ENCODE peak calls at places on chromosomes 4 and X, in ten cellular contexts. R is SW480, A is HT1080, C is skeletal muscle cell, T is left kidney, O is AG04450, X is GM23338, H is neural crest cell, F is anterior cingulate cortex, U is dorsolateral prefrontal cortex. V is an unnamed sample.

GRCh38 chr4:2795558-2796260 is 2.8 kb downstream of the SH3BP2 start:
- DNase-seq in O (no peak), C (no peak), T (peak; percentile 85), R (no peak), X (no peak), A (no peak), F (no peak), H (no peak), U (peak; percentile 42), V (no peak)

GRCh38 chrX:21885568-21885967 is 29.8 kb downstream of the YY2 start:
- DNase-seq in O (no peak), R (no peak), X (peak; percentile 1), F (no peak), T (peak; percentile 41), C (peak; percentile 16), H (no peak), A (no peak), U (no peak), V (no peak)

GRCh38 chr4:92305148-92305877 is 1.5 kb downstream of the GRID2 start:
- DNase-seq in H (peak; percentile 72), C (peak; percentile 20), X (peak; percentile 95), O (no peak), R (no peak), F (peak; percentile 82), A (no peak), U (peak; percentile 81), T (peak; percentile 90), V (peak; percentile 79)

GRCh38 chrX:107713205-107714195 is 62.1 kb downstream of the TSC22D3 start:
- DNase-seq in O (no peak), X (no peak), A (no peak), U (no peak), R (no peak), F (no peak), H (no peak), C (no peak), T (no peak), V (no peak)

GRCh38 chr4:173169428-173170209 is 1.0 kb downstream of the GALNT7 start:
- DNase-seq in X (peak; percentile 74), F (peak; percentile 79), T (peak; percentile 88), H (peak; percentile 48), R (peak; percentile 52), C (no peak), A (peak; percentile 48), U (peak; percentile 55), O (no peak), V (peak; percentile 75)

GRCh38 chr4:915595-915994 is 16.5 kb downstream of the GAK start:
- DNase-seq in X (no peak), F (no peak), H (no peak), A (no peak), O (no peak), C (no peak), T (peak; percentile 59), U (peak; percentile 39), R (no peak), V (no peak)

GRCh38 chrX:13048265-13048664 is 3.8 kb upstream of the FAM9C start:
- DNase-seq in T (no peak), X (no peak), U (no peak), C (peak; percentile 72), A (no peak), R (no peak), F (no peak), O (no peak), H (no peak), V (no peak)

GRCh38 chrX:37922926-37923325 is 75.6 kb upstream of the DYNLT3 start:
- DNase-seq in A (no peak), C (no peak), X (no peak), T (no peak), F (no peak), H (no peak), O (no peak), U (no peak), R (no peak), V (no peak)

GRCh38 chr4:14008494-14008893 is 381.0 kb upstream of the BOD1L1 start:
- DNase-seq in X (no peak), R (no peak), F (no peak), A (no peak), O (no peak), C (no peak), H (no peak), U (no peak), T (no peak), V (no peak)

GRCh38 chrX:41350150-41350975 is 16.4 kb downstream of the DDX3X start:
- DNase-seq in X (peak; percentile 5), T (no peak), C (no peak), A (no peak), F (no peak), H (no peak), R (no peak), U (no peak), O (no peak), V (no peak)

GRCh38 chr4:5366421-5366820 is 315.1 kb downstream of the STK32B start:
- DNase-seq in T (no peak), F (no peak), C (no peak), O (no peak), H (no peak), X (no peak), A (peak; percentile 29), U (no peak), R (peak; percentile 38), V (no peak)

GRCh38 chrX:24513416-24513815 is 48.3 kb downstream of the PDK3 start:
- DNase-seq in T (no peak), C (no peak), R (no peak), U (no peak), F (no peak), X (no peak), H (no peak), A (no peak), O (no peak), V (no peak)

GRCh38 chr4:4693258-4693657 is 151.4 kb upstream of the STX18 start:
- DNase-seq in A (peak; percentile 70), O (no peak), X (no peak), F (no peak), R (peak; percentile 29), H (no peak), U (no peak), T (no peak), C (no peak), V (no peak)

GRCh38 chr4:129328176-129328575 is 232.2 kb downstream of the C4orf33 start:
- DNase-seq in H (no peak), X (no peak), U (no peak), C (no peak), O (no peak), R (no peak), T (no peak), A (peak; percentile 59), F (no peak), V (no peak)

GRCh38 chr4:110184124-110184790 is 14.2 kb downstream of the ELOVL6 start:
- DNase-seq in C (no peak), A (peak; percentile 71), X (peak; percentile 71), F (no peak), U (no peak), H (no peak), T (no peak), R (no peak), O (no peak), V (no peak)

GRCh38 chr4:6043843-6044242 is 25.6 kb upstream of the C4orf50 start:
- DNase-seq in X (no peak), T (no peak), A (no peak), O (no peak), H (no peak), C (no peak), R (no peak), F (no peak), U (no peak), V (no peak)

GRCh38 chrX:42519666-42520231 is 258.2 kb downstream of the PPP1R2C start:
- DNase-seq in R (no peak), O (no peak), T (no peak), F (no peak), X (no peak), A (peak; percentile 0), U (no peak), C (peak; percentile 4), H (no peak), V (no peak)

GRCh38 chr4:151215295-151215694 is 61.7 kb upstream of the PRSS48 start:
- DNase-seq in C (no peak), O (no peak), H (no peak), R (no peak), X (no peak), U (no peak), F (no peak), A (no peak), T (no peak), V (no peak)

GRCh38 chrX:107935200-107935599 is 47.0 kb downstream of the TEX13B start:
- DNase-seq in F (no peak), T (peak; percentile 0), R (no peak), C (peak; percentile 27), O (no peak), A (peak; percentile 30), X (peak; percentile 5), H (no peak), U (no peak), V (no peak)

GRCh38 chr4:128483816-128484215 is 196.2 kb upstream of the PGRMC2 start:
- DNase-seq in A (no peak), F (no peak), H (no peak), T (no peak), U (no peak), X (no peak), R (no peak), C (no peak), O (no peak), V (no peak)

GRCh38 chrX:14076639-14077038 is 46.9 kb upstream of the GEMIN8 start:
- DNase-seq in U (no peak), T (no peak), C (no peak), O (no peak), H (no peak), R (no peak), A (no peak), F (no peak), X (no peak), V (no peak)

GRCh38 chrX:125203379-125203736 is 116.3 kb upstream of the TEX13C start:
- DNase-seq in X (peak; percentile 23), O (no peak), R (no peak), F (peak; percentile 23), A (no peak), T (no peak), U (no peak), C (no peak), H (peak; percentile 10), V (no peak)

GRCh38 chr4:154471924-154472323 is 19.7 kb downstream of the DCHS2 start:
- DNase-seq in X (no peak), F (no peak), H (no peak), C (no peak), T (peak; percentile 71), A (no peak), U (no peak), O (no peak), R (no peak), V (no peak)

GRCh38 chr4:165874799-165875371 is 1.8 kb downstream of the TLL1 start:
- DNase-seq in A (no peak), R (no peak), H (peak; percentile 4), F (peak; percentile 21), C (no peak), X (peak; percentile 77), T (peak; percentile 77), U (no peak), O (no peak), V (no peak)

GRCh38 chrX:108217877-108218276 is 126.3 kb downstream of the ATG4A start:
- DNase-seq in U (no peak), F (no peak), A (no peak), H (no peak), T (no peak), R (no peak), C (no peak), X (no peak), O (no peak), V (no peak)

GRCh38 chr4:148980782-148981181 is 538.6 kb upstream of the NR3C2 start:
- DNase-seq in O (no peak), H (no peak), U (no peak), A (no peak), F (no peak), X (no peak), C (no peak), T (no peak), R (no peak), V (no peak)

GRCh38 chrX:151458824-151459223 is 61.8 kb downstream of the VMA21 start:
- DNase-seq in X (no peak), F (no peak), C (no peak), H (no peak), O (no peak), U (no peak), A (peak; percentile 66), T (no peak), R (no peak), V (no peak)

GRCh38 chr4:22987861-22988260 is 295.1 kb downstream of the GBA3 start:
- DNase-seq in T (no peak), X (no peak), R (no peak), F (no peak), O (no peak), A (peak; percentile 69), C (peak; percentile 29), H (no peak), U (no peak), V (no peak)

V was measured in nucleus accumbens.